ENCODE peak calls at places on chromosomes 16 and 17, in four cellular contexts. One of them, this sample, is unnamed. For H3K4me1, the result is how much of the 10 kb centered on the place peaks cover.

GRCh38 chr17:54861469-54861983 is 39.1 kb upstream of the TOM1L1 start:
- DNase-seq in sigmoid colon: no peak
- DNase-seq in breast epithelium: no peak
- DNase-seq in transverse colon: no peak
- DNase-seq in this sample: no peak

GRCh38 chr16:50613281-50613991 is 65.2 kb downstream of the NKD1 start:
- DNase-seq in breast epithelium: no peak
- DNase-seq in sigmoid colon: peak
- DNase-seq in transverse colon: no peak
- DNase-seq in this sample: peak

GRCh38 chr17:372157-373152 is 19.8 kb upstream of the RPH3AL start:
- DNase-seq in transverse colon: no peak
- DNase-seq in sigmoid colon: no peak
- DNase-seq in breast epithelium: no peak
- DNase-seq in this sample: no peak

GRCh38 chr16:48955791-48956190 is 325.8 kb downstream of the CBLN1 start:
- DNase-seq in breast epithelium: no peak
- DNase-seq in sigmoid colon: no peak
- DNase-seq in transverse colon: no peak
- DNase-seq in this sample: no peak

GRCh38 chr17:9498490-9498889 is 77.1 kb downstream of the STX8 start:
- DNase-seq in sigmoid colon: no peak
- DNase-seq in breast epithelium: no peak
- DNase-seq in transverse colon: no peak
- DNase-seq in this sample: no peak

GRCh38 chr17:1294157-1294717 is 14.8 kb downstream of the TRARG1 start:
- DNase-seq in breast epithelium: no peak
- DNase-seq in sigmoid colon: no peak
- DNase-seq in transverse colon: peak
- DNase-seq in this sample: no peak

GRCh38 chr16:1651509-1652342 is 26.4 kb upstream of the JPT2 start:
- DNase-seq in sigmoid colon: no peak
- DNase-seq in transverse colon: no peak
- DNase-seq in breast epithelium: no peak
- DNase-seq in this sample: no peak

GRCh38 chr17:79581306-79581932 is 29.4 kb downstream of the RBFOX3 start:
- DNase-seq in transverse colon: no peak
- DNase-seq in sigmoid colon: no peak
- DNase-seq in breast epithelium: no peak
- DNase-seq in this sample: no peak

GRCh38 chr17:79066963-79067362 is 7.7 kb upstream of the ENGASE start:
- DNase-seq in transverse colon: no peak
- DNase-seq in breast epithelium: no peak
- DNase-seq in sigmoid colon: peak
- DNase-seq in this sample: no peak

GRCh38 chr17:36900130-36900590 is 37.1 kb upstream of the LHX1 start:
- DNase-seq in sigmoid colon: no peak
- DNase-seq in breast epithelium: no peak
- DNase-seq in transverse colon: no peak
- DNase-seq in this sample: no peak

GRCh38 chr16:17548825-17549224 is 78.1 kb upstream of the XYLT1 start:
- DNase-seq in breast epithelium: no peak
- DNase-seq in transverse colon: no peak
- DNase-seq in sigmoid colon: no peak
- DNase-seq in this sample: no peak

GRCh38 chr17:64496348-64496785 is 487 bp downstream of the POLG2 start:
- DNase-seq in breast epithelium: no peak
- DNase-seq in sigmoid colon: no peak
- DNase-seq in transverse colon: no peak
- DNase-seq in this sample: no peak

GRCh38 chr16:67186550-67186950 is 2.8 kb upstream of the MATCAP1 start:
- DNase-seq in breast epithelium: no peak
- DNase-seq in sigmoid colon: no peak
- DNase-seq in transverse colon: no peak
- DNase-seq in this sample: no peak
- TF ChIP-seq POLR2A in breast epithelium: no peak
- TF ChIP-seq POLR2A in sigmoid colon: no peak
- TF ChIP-seq POLR2A in transverse colon: no peak
- TF ChIP-seq POLR2A in this sample: no peak

DNA sequence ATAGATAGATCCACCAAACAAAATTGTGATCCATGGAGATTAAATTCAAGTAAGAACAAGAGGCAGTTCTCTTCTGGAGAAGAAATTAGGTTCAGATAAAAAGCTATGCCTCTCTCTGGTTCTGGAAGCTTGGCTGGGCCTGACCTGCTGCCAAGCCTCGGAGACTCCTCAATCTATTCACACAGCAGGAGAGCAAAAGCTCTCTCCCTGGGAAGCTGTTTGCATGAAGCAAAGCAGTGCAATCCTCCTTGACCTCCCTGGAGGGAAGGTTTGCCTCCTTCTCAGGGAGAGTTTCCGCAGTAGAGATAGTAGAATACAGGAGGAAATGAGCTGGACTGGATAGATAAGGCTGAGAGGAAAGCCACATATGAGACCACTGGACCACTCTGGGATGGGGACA is 78.1 kb upstream of the GNAO1 start:
- DNase-seq in sigmoid colon: no peak
- DNase-seq in breast epithelium: no peak
- DNase-seq in transverse colon: no peak
- DNase-seq in this sample: no peak
- H3K4me1 ChIP-seq in sigmoid colon: under half
- H3K4me1 ChIP-seq in breast epithelium: under half
- H3K4me1 ChIP-seq in transverse colon: under half
- H3K4me1 ChIP-seq in this sample: under half

GRCh38 chr16:28210979-28211505 is 723 bp downstream of the XPO6 start:
- DNase-seq in sigmoid colon: peak
- DNase-seq in transverse colon: peak
- DNase-seq in breast epithelium: peak
- DNase-seq in this sample: peak
- TF ChIP-seq POLR2A in sigmoid colon: no peak
- TF ChIP-seq POLR2A in transverse colon: peak
- TF ChIP-seq POLR2A in breast epithelium: no peak
- TF ChIP-seq POLR2A in this sample: peak

GRCh38 chr17:17080781-17081180 is 38.5 kb downstream of the MPRIP start:
- DNase-seq in breast epithelium: peak
- DNase-seq in transverse colon: no peak
- DNase-seq in sigmoid colon: peak
- DNase-seq in this sample: no peak

GRCh38 chr17:17079336-17079735 is 37.1 kb downstream of the MPRIP start:
- DNase-seq in sigmoid colon: peak
- DNase-seq in breast epithelium: peak
- DNase-seq in transverse colon: no peak
- DNase-seq in this sample: no peak

GRCh38 chr17:17079761-17080160 is 37.5 kb downstream of the MPRIP start:
- DNase-seq in sigmoid colon: peak
- DNase-seq in transverse colon: no peak
- DNase-seq in breast epithelium: peak
- DNase-seq in this sample: no peak

GRCh38 chr17:17081304-17081940 is 39.2 kb downstream of the MPRIP start:
- DNase-seq in transverse colon: no peak
- DNase-seq in breast epithelium: peak
- DNase-seq in sigmoid colon: peak
- DNase-seq in this sample: no peak

GRCh38 chr17:17080181-17080631 is 37.9 kb downstream of the MPRIP start:
- DNase-seq in transverse colon: no peak
- DNase-seq in sigmoid colon: peak
- DNase-seq in breast epithelium: peak
- DNase-seq in this sample: no peak
- H3K4me1 ChIP-seq in transverse colon: under half
- H3K4me1 ChIP-seq in sigmoid colon: under half
- H3K4me1 ChIP-seq in breast epithelium: under half
- H3K4me1 ChIP-seq in this sample: under half

GRCh38 chr17:16346721-16347271 is 6.5 kb downstream of the CENPV start:
- DNase-seq in breast epithelium: no peak
- DNase-seq in sigmoid colon: peak
- DNase-seq in transverse colon: no peak
- DNase-seq in this sample: no peak
- TF ChIP-seq POLR2A in breast epithelium: no peak
- TF ChIP-seq POLR2A in sigmoid colon: no peak
- TF ChIP-seq POLR2A in transverse colon: no peak
- TF ChIP-seq POLR2A in this sample: no peak